ENCODE peak calls at places on chromosomes 5 and 9, in six cellular contexts. W, L, K, H, O and R are unnamed samples.

GRCh38 chr9:105883847-105884246 is 189.5 kb downstream of the TMEM38B start:
- DNase-seq in W (no peak), H (no peak), L (no peak), O (no peak), K (no peak), R (peak; percentile 71)

GRCh38 chr5:139014726-139015125 is 139.6 kb upstream of the LRRTM2 start:
- DNase-seq in K (no peak), O (peak; percentile 81), W (peak; percentile 80), H (peak; percentile 89), L (no peak), R (no peak)

GRCh38 chr9:86639899-86640379 is 285.7 kb upstream of the TUT7 start:
- DNase-seq in O (peak; percentile 14), W (no peak), K (no peak), H (no peak), L (no peak), R (no peak)

GRCh38 chr9:131204285-131204684 is 72.0 kb downstream of the FAM78A start:
- DNase-seq in W (no peak), O (no peak), L (no peak), H (no peak), K (no peak), R (no peak)

GRCh38 chr5:88732181-88732633 is 150.8 kb downstream of the MEF2C start:
- DNase-seq in L (peak; percentile 75), K (no peak), O (no peak), W (no peak), H (peak; percentile 91), R (peak; percentile 93)

GRCh38 chr9:130444565-130445221 is at the start of gene ASS1:
- DNase-seq in W (peak; percentile 49), K (peak; percentile 17), H (no peak), L (peak; percentile 13), O (peak; percentile 69), R (no peak)

GRCh38 chr5:141001854-141002666 is 35.8 kb downstream of the PCDHAC2 start:
- DNase-seq in W (no peak), O (peak; percentile 48), L (no peak), K (no peak), H (no peak), R (no peak)

GRCh38 chr9:134544388-134545212 is 97.0 kb upstream of the COL5A1 start:
- DNase-seq in K (no peak), H (peak; percentile 67), O (peak; percentile 35), L (no peak), W (no peak), R (no peak)

GRCh38 chr9:127122176-127123151 is at the start of gene ANGPTL2:
- DNase-seq in W (peak; percentile 62), K (no peak), L (no peak), H (peak; percentile 43), O (peak; percentile 22), R (peak; percentile 44)

GRCh38 chr5:51378778-51379652 is 4.2 kb upstream of the ISL1 start:
- DNase-seq in K (no peak), L (no peak), W (peak; percentile 49), H (no peak), O (peak; percentile 41), R (peak; percentile 4)

GRCh38 chr5:51382759-51383493 is at the start of gene ISL1:
- DNase-seq in O (peak; percentile 87), H (peak; percentile 28), W (peak; percentile 98), K (no peak), L (no peak), R (no peak)

GRCh38 chr5:51381801-51382507 is 1.3 kb upstream of the ISL1 start:
- DNase-seq in K (no peak), H (no peak), O (no peak), L (no peak), W (peak; percentile 61), R (no peak)

GRCh38 chr5:51382508-51382758 is 815 bp upstream of the ISL1 start:
- DNase-seq in H (no peak), O (no peak), L (no peak), K (no peak), W (peak; percentile 38), R (no peak)

DNA sequence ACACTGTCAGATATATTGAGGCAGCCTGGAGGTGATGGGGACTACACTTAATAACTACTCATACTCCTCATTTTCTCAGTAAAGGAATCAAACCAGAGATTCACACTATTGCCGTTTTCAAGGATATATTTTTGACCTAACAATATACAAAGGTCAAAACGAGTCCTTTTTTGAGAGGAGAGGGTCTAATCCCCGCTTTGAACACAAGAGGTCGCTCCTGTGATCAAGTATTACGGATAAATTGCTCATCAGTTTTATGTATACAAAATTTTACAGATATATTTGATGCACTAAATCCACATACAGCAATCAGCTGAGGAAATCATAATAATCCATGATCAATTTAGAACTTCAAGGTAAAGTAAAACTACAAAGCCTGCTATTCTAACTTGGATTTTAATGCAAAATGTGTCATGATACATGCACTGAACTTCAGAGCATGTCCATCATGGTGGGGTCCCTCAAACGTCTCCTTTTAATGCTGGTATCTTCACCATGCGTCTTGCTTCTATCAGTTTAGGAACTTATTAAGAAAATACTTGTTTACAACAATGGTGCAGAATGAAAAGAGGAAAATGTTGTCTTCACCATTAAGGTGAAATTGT is 2.5 kb upstream of the ISL1 start:
- DNase-seq in H (peak; percentile 13), O (peak; percentile 65), W (peak; percentile 69), K (no peak), L (peak; percentile 32), R (peak; percentile 19)
- TF ChIP-seq CTCF in H (peak; percentile 69), O (peak; percentile 68), W (peak; percentile 81), K (no peak), L (peak; percentile 85), R (peak; percentile 44)

GRCh38 chr5:112491257-112491656 is 72.2 kb upstream of the EPB41L4A start:
- DNase-seq in W (peak; percentile 19), H (no peak), O (peak; percentile 35), L (peak; percentile 18), K (no peak), R (peak; percentile 45)
- TF ChIP-seq CTCF in W (peak; percentile 39), H (peak; percentile 56), O (peak; percentile 63), L (peak; percentile 78), K (no peak), R (peak; percentile 68)

GRCh38 chr5:168422431-168422830 is 63.8 kb upstream of the RARS1 start:
- DNase-seq in H (no peak), K (no peak), L (no peak), W (peak; percentile 43), O (peak; percentile 34), R (no peak)
- TF ChIP-seq CTCF in H (peak; percentile 38), K (no peak), L (peak; percentile 28), W (peak; percentile 59), O (peak; percentile 53), R (no peak)

DNA sequence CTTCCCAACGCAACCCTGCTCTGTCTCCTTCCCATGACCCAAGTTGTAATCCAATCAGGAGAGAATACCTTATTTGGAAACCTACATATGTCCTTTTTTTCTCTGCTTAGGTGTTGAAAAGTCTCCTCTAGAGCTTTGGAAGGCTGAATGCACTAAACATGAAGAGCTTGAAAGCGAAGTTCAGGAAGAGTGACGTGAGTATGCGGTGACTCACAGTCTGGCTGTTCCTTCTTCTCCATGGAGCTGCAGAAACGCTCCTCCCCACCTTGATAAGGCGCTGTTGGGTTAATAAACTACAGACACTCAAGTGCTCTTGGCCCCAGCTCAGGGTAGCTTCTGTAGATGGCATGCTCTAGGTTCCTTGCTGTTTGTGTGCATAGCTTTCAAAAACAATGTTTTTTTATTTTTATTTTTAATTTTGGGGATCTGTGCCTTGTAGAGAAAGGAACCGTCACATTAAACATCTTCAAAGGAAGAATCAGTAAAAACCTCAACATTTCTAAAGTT is 30.7 kb downstream of the RAI14 start:
- DNase-seq in L (no peak), K (no peak), W (peak; percentile 94), H (peak; percentile 99), O (peak; percentile 93), R (no peak)
- TF ChIP-seq CTCF in L (no peak), K (no peak), W (peak; percentile 11), H (peak; percentile 32), O (peak; percentile 11), R (no peak)

GRCh38 chr5:95959964-95960801 is 1.5 kb downstream of the ELL2 start:
- DNase-seq in K (no peak), H (peak; percentile 36), L (no peak), O (no peak), W (no peak), R (peak; percentile 44)
- TF ChIP-seq CTCF in K (no peak), H (no peak), L (no peak), O (no peak), W (no peak), R (no peak)

GRCh38 chr5:119795768-119796167 is 166.4 kb downstream of the FAM170A start:
- DNase-seq in L (no peak), O (peak; percentile 22), W (peak; percentile 80), K (no peak), H (peak; percentile 65), R (no peak)
- TF ChIP-seq CTCF in L (no peak), O (no peak), W (no peak), K (no peak), H (no peak), R (no peak)

GRCh38 chr5:56075361-56075760 is 80.6 kb upstream of the IL6ST start:
- DNase-seq in W (no peak), H (no peak), K (no peak), L (no peak), O (no peak), R (no peak)
- TF ChIP-seq CTCF in W (no peak), H (no peak), K (no peak), L (no peak), O (no peak), R (no peak)

GRCh38 chr9:113587471-113588031 is 124.0 kb downstream of the RGS3 start:
- DNase-seq in L (peak; percentile 57), O (no peak), H (peak; percentile 53), K (no peak), W (no peak), R (no peak)
- TF ChIP-seq CTCF in L (peak; percentile 78), O (no peak), H (peak; percentile 80), K (peak; percentile 18), W (peak; percentile 12), R (no peak)

GRCh38 chr5:1235379-1235778 is 10.2 kb downstream of the SLC6A18 start:
- DNase-seq in L (no peak), O (no peak), W (no peak), K (no peak), H (no peak), R (no peak)
- TF ChIP-seq CTCF in L (peak; percentile 31), O (no peak), W (no peak), K (no peak), H (no peak), R (no peak)